ENCODE peak calls at places on chromosomes 5 and 9, in four cellular contexts. V, K, T and R are unnamed samples.

GRCh38 chr9:69097053-69097452 is 61.5 kb downstream of the FXN start:
- DNase-seq in V (no peak), K (no peak), T (peak; percentile 81), R (no peak)

GRCh38 chr5:137401946-137402345 is 97.2 kb downstream of the SPOCK1 start:
- DNase-seq in V (no peak), K (no peak), T (no peak), R (no peak)

GRCh38 chr5:115168829-115169391 is 798 bp downstream of the TRIM36 start:
- DNase-seq in V (no peak), K (no peak), T (peak; percentile 14), R (no peak)

GRCh38 chr5:124704594-124705284 is 41.7 kb downstream of the ZNF608 start:
- DNase-seq in V (no peak), K (no peak), T (no peak), R (no peak)

GRCh38 chr5:14600846-14601245 is 19.3 kb downstream of the OTULINL start:
- DNase-seq in V (no peak), K (no peak), T (no peak), R (no peak)

GRCh38 chr5:172076783-172077244 is 70.4 kb upstream of the FBXW11 start:
- DNase-seq in V (no peak), K (no peak), T (no peak), R (no peak)

GRCh38 chr9:128459011-128459410 is 3.2 kb downstream of the ODF2 start:
- DNase-seq in V (no peak), K (no peak), T (no peak), R (no peak)

GRCh38 chr5:126519637-126520592 is 75.1 kb downstream of the ALDH7A1 start:
- DNase-seq in V (no peak), K (no peak), T (peak; percentile 68), R (no peak)

GRCh38 chr9:113579270-113580040 is 115.9 kb downstream of the RGS3 start:
- DNase-seq in V (no peak), K (no peak), T (peak; percentile 98), R (peak; percentile 6)

GRCh38 chr9:104772707-104773106 is 8.8 kb downstream of the NIPSNAP3B start:
- DNase-seq in V (no peak), K (no peak), T (peak; percentile 61), R (no peak)

GRCh38 chr5:61623401-61624069 is 291.5 kb downstream of the ZSWIM6 start:
- DNase-seq in V (no peak), K (no peak), T (no peak), R (no peak)

GRCh38 chr5:25090818-25091217 is 446.0 kb upstream of the CDH10 start:
- DNase-seq in V (no peak), K (no peak), T (no peak), R (no peak)

GRCh38 chr5:86482008-86482407 is 135.7 kb upstream of the COX7C start:
- DNase-seq in V (no peak), K (no peak), T (no peak), R (no peak)

GRCh38 chr9:70260007-70260443 is 1.2 kb downstream of the SMC5 start:
- DNase-seq in V (no peak), K (no peak), T (no peak), R (no peak)

GRCh38 chr5:171840066-171840465 is 54.4 kb downstream of the SMIM23 start:
- DNase-seq in V (no peak), K (no peak), T (peak; percentile 7), R (no peak)

GRCh38 chr5:84861306-84861705 is 476.6 kb upstream of the EDIL3 start:
- DNase-seq in V (no peak), K (no peak), T (peak; percentile 3), R (no peak)

GRCh38 chr9:6739218-6739617 is 18.6 kb upstream of the KDM4C start:
- DNase-seq in V (no peak), K (no peak), T (no peak), R (no peak)

GRCh38 chr5:5781335-5781734 is 358.9 kb downstream of the ICE1 start:
- DNase-seq in V (no peak), K (no peak), T (no peak), R (no peak)

GRCh38 chr9:34809504-34810186 is 99.7 kb upstream of the CCL21 start:
- DNase-seq in V (peak; percentile 59), K (peak; percentile 23), T (no peak), R (no peak)

GRCh38 chr5:90264930-90265857 is 144.4 kb downstream of the CETN3 start:
- DNase-seq in V (no peak), K (peak; percentile 24), T (peak; percentile 53), R (peak; percentile 2)

GRCh38 chr9:125600194-125600593 is 106.8 kb downstream of the MAPKAP1 start:
- DNase-seq in V (no peak), K (no peak), T (peak; percentile 26), R (no peak)

GRCh38 chr5:64807505-64807904 is 38.8 kb downstream of the CWC27 start:
- DNase-seq in V (no peak), K (no peak), T (peak; percentile 13), R (no peak)

GRCh38 chr9:108412755-108413154 is 443.0 kb downstream of the ACTL7B start:
- DNase-seq in V (peak; percentile 38), K (no peak), T (peak; percentile 54), R (no peak)

GRCh38 chr5:115465416-115465815 is 79.2 kb downstream of the FEM1C start:
- DNase-seq in V (no peak), K (no peak), T (no peak), R (no peak)

GRCh38 chr5:40416098-40416497 is 263.6 kb upstream of the PTGER4 start:
- DNase-seq in V (no peak), K (no peak), T (no peak), R (no peak)

GRCh38 chr9:134971196-134971595 is 53.5 kb upstream of the FCN1 start:
- DNase-seq in V (no peak), K (no peak), T (no peak), R (no peak)

GRCh38 chr5:133252133-133252480 is 200.3 kb downstream of the HSPA4 start:
- DNase-seq in V (no peak), K (no peak), T (no peak), R (no peak)

GRCh38 chr5:115949096-115949495 is 13.2 kb upstream of the LVRN start:
- DNase-seq in V (no peak), K (no peak), T (peak; percentile 35), R (no peak)

GRCh38 chr9:137759117-137759516 is 118.5 kb upstream of the CACNA1B start:
- DNase-seq in V (no peak), K (no peak), T (no peak), R (no peak)

GRCh38 chr5:53170748-53171349 is 61.3 kb upstream of the MOCS2 start:
- DNase-seq in V (no peak), K (no peak), T (peak; percentile 53), R (no peak)